ENCODE peak calls at places on chromosomes 4 and X, in five cellular contexts. One of them, this sample, is unnamed.

GRCh38 chr4:124526760-124527159 is 185.8 kb downstream of the ANKRD50 start:
- DNase-seq in AG09309: no peak
- DNase-seq in ACHN: no peak
- DNase-seq in GM19239: no peak
- DNase-seq in T-helper 2 cell treated with Interferon-gamma antibody and Interleukin-4, amounts not matched to agents 5 μg/mL and 100 μg/mL, for 36 hours: no peak
- DNase-seq in this sample: no peak

GRCh38 chrX:68196939-68197791 is 236.1 kb downstream of the OPHN1 start:
- DNase-seq in AG09309: no peak
- DNase-seq in ACHN: peak; percentile 41
- DNase-seq in GM19239: peak; percentile 13
- DNase-seq in T-helper 2 cell treated with Interferon-gamma antibody and Interleukin-4, amounts not matched to agents 5 μg/mL and 100 μg/mL, for 36 hours: no peak
- DNase-seq in this sample: no peak

GRCh38 chrX:51182545-51182944 is 150.1 kb upstream of the NUDT10 start:
- DNase-seq in AG09309: no peak
- DNase-seq in ACHN: no peak
- DNase-seq in GM19239: no peak
- DNase-seq in T-helper 2 cell treated with Interferon-gamma antibody and Interleukin-4, amounts not matched to agents 5 μg/mL and 100 μg/mL, for 36 hours: no peak
- DNase-seq in this sample: no peak

GRCh38 chrX:56026816-56027215 is 205.3 kb upstream of the KLF8 start:
- DNase-seq in AG09309: no peak
- DNase-seq in ACHN: no peak
- DNase-seq in GM19239: no peak
- DNase-seq in T-helper 2 cell treated with Interferon-gamma antibody and Interleukin-4, amounts not matched to agents 5 μg/mL and 100 μg/mL, for 36 hours: no peak
- DNase-seq in this sample: peak; percentile 27

GRCh38 chr4:62193726-62194125 is 993.6 kb downstream of the ADGRL3 start:
- DNase-seq in AG09309: no peak
- DNase-seq in ACHN: no peak
- DNase-seq in GM19239: no peak
- DNase-seq in T-helper 2 cell treated with Interferon-gamma antibody and Interleukin-4, amounts not matched to agents 5 μg/mL and 100 μg/mL, for 36 hours: no peak
- DNase-seq in this sample: no peak

GRCh38 chr4:74202062-74202586 is 44.2 kb downstream of the MTHFD2L start:
- DNase-seq in AG09309: no peak
- DNase-seq in ACHN: no peak
- DNase-seq in GM19239: no peak
- DNase-seq in T-helper 2 cell treated with Interferon-gamma antibody and Interleukin-4, amounts not matched to agents 5 μg/mL and 100 μg/mL, for 36 hours: no peak
- DNase-seq in this sample: no peak

GRCh38 chrX:152895724-152896420 is 2.0 kb upstream of the ZNF185 start:
- DNase-seq in AG09309: no peak
- DNase-seq in ACHN: no peak
- DNase-seq in GM19239: no peak
- DNase-seq in T-helper 2 cell treated with Interferon-gamma antibody and Interleukin-4, amounts not matched to agents 5 μg/mL and 100 μg/mL, for 36 hours: no peak
- DNase-seq in this sample: no peak

GRCh38 chrX:1600406-1601050 is 9.1 kb downstream of the AKAP17A start:
- DNase-seq in AG09309: no peak
- DNase-seq in ACHN: no peak
- DNase-seq in GM19239: no peak
- DNase-seq in T-helper 2 cell treated with Interferon-gamma antibody and Interleukin-4, amounts not matched to agents 5 μg/mL and 100 μg/mL, for 36 hours: no peak
- DNase-seq in this sample: no peak

GRCh38 chrX:40105791-40106676 is 8.3 kb upstream of the BCOR start:
- DNase-seq in AG09309: no peak
- DNase-seq in ACHN: peak; percentile 51
- DNase-seq in GM19239: peak; percentile 27
- DNase-seq in T-helper 2 cell treated with Interferon-gamma antibody and Interleukin-4, amounts not matched to agents 5 μg/mL and 100 μg/mL, for 36 hours: peak; percentile 65
- DNase-seq in this sample: peak; percentile 84

GRCh38 chr4:15250021-15250441 is 177.8 kb upstream of the C1QTNF7 start:
- DNase-seq in AG09309: no peak
- DNase-seq in ACHN: no peak
- DNase-seq in GM19239: no peak
- DNase-seq in T-helper 2 cell treated with Interferon-gamma antibody and Interleukin-4, amounts not matched to agents 5 μg/mL and 100 μg/mL, for 36 hours: no peak
- DNase-seq in this sample: no peak

This sample was measured in NCI-H2107.